ENCODE peak calls at places on chromosome 10, in eight cellular contexts. One of them, this sample, is unnamed.

GRCh38 chr10:61166489-61166888 is 222.5 kb upstream of the RHOBTB1 start:
- DNase-seq in ovary: no peak
- DNase-seq in astrocyte of the spinal cord: no peak
- DNase-seq in neural progenitor cell: no peak
- DNase-seq in astrocyte: no peak
- DNase-seq in bronchial epithelial cell: no peak
- DNase-seq in upper lobe of left lung: no peak
- DNase-seq in kidney epithelial cell: no peak
- DNase-seq in this sample: no peak

GRCh38 chr10:35875281-35875680 is 233.2 kb upstream of the FZD8 start:
- DNase-seq in ovary: no peak
- DNase-seq in astrocyte of the spinal cord: peak; percentile 56
- DNase-seq in neural progenitor cell: peak; percentile 20
- DNase-seq in astrocyte: peak; percentile 43
- DNase-seq in bronchial epithelial cell: no peak
- DNase-seq in upper lobe of left lung: no peak
- DNase-seq in kidney epithelial cell: peak; percentile 18
- DNase-seq in this sample: no peak

GRCh38 chr10:72061491-72061890 is 26.9 kb downstream of the SPOCK2 start:
- DNase-seq in ovary: no peak
- DNase-seq in astrocyte of the spinal cord: no peak
- DNase-seq in neural progenitor cell: peak; percentile 59
- DNase-seq in astrocyte: no peak
- DNase-seq in bronchial epithelial cell: no peak
- DNase-seq in upper lobe of left lung: no peak
- DNase-seq in kidney epithelial cell: no peak
- DNase-seq in this sample: no peak

GRCh38 chr10:103542764-103543616 is 49.5 kb downstream of the NEURL1 start:
- DNase-seq in ovary: peak; percentile 55
- DNase-seq in astrocyte of the spinal cord: peak; percentile 27
- DNase-seq in neural progenitor cell: peak; percentile 77
- DNase-seq in astrocyte: peak; percentile 21
- DNase-seq in bronchial epithelial cell: peak; percentile 32
- DNase-seq in upper lobe of left lung: no peak
- DNase-seq in kidney epithelial cell: no peak
- DNase-seq in this sample: no peak

GRCh38 chr10:72175166-72175565 is 40.6 kb upstream of the ANAPC16 start:
- DNase-seq in ovary: no peak
- DNase-seq in astrocyte of the spinal cord: peak; percentile 55
- DNase-seq in neural progenitor cell: no peak
- DNase-seq in astrocyte: peak; percentile 52
- DNase-seq in bronchial epithelial cell: peak; percentile 50
- DNase-seq in upper lobe of left lung: no peak
- DNase-seq in kidney epithelial cell: no peak
- DNase-seq in this sample: no peak

GRCh38 chr10:110893559-110894179 is 21.9 kb downstream of the PDCD4 start:
- DNase-seq in ovary: no peak
- DNase-seq in astrocyte of the spinal cord: peak; percentile 60
- DNase-seq in neural progenitor cell: peak; percentile 48
- DNase-seq in astrocyte: peak; percentile 31
- DNase-seq in bronchial epithelial cell: peak; percentile 64
- DNase-seq in upper lobe of left lung: no peak
- DNase-seq in kidney epithelial cell: no peak
- DNase-seq in this sample: no peak

GRCh38 chr10:87503892-87504291 is 801 bp upstream of the MINPP1 start:
- DNase-seq in ovary: no peak
- DNase-seq in astrocyte of the spinal cord: no peak
- DNase-seq in neural progenitor cell: peak; percentile 2
- DNase-seq in astrocyte: peak; percentile 58
- DNase-seq in bronchial epithelial cell: peak; percentile 45
- DNase-seq in upper lobe of left lung: no peak
- DNase-seq in kidney epithelial cell: no peak
- DNase-seq in this sample: no peak

GRCh38 chr10:43110318-43111071 is 27.8 kb upstream of the CSGALNACT2 start:
- DNase-seq in ovary: peak; percentile 83
- DNase-seq in astrocyte of the spinal cord: no peak
- DNase-seq in neural progenitor cell: no peak
- DNase-seq in astrocyte: peak; percentile 33
- DNase-seq in bronchial epithelial cell: peak; percentile 51
- DNase-seq in upper lobe of left lung: no peak
- DNase-seq in kidney epithelial cell: no peak
- DNase-seq in this sample: no peak

GRCh38 chr10:33199731-33200130 is 134.7 kb downstream of the NRP1 start:
- DNase-seq in ovary: no peak
- DNase-seq in astrocyte of the spinal cord: no peak
- DNase-seq in neural progenitor cell: no peak
- DNase-seq in astrocyte: no peak
- DNase-seq in bronchial epithelial cell: no peak
- DNase-seq in upper lobe of left lung: no peak
- DNase-seq in kidney epithelial cell: no peak
- DNase-seq in this sample: no peak

GRCh38 chr10:68346774-68347173 is 14.0 kb upstream of the PBLD start:
- DNase-seq in ovary: no peak
- DNase-seq in astrocyte of the spinal cord: no peak
- DNase-seq in neural progenitor cell: no peak
- DNase-seq in astrocyte: no peak
- DNase-seq in bronchial epithelial cell: no peak
- DNase-seq in upper lobe of left lung: no peak
- DNase-seq in kidney epithelial cell: no peak
- DNase-seq in this sample: no peak

GRCh38 chr10:29130190-29130673 is 158.6 kb upstream of the LYZL1 start:
- DNase-seq in ovary: no peak
- DNase-seq in astrocyte of the spinal cord: peak; percentile 35
- DNase-seq in neural progenitor cell: peak; percentile 15
- DNase-seq in astrocyte: no peak
- DNase-seq in bronchial epithelial cell: peak; percentile 59
- DNase-seq in upper lobe of left lung: no peak
- DNase-seq in kidney epithelial cell: no peak
- DNase-seq in this sample: no peak

GRCh38 chr10:12699258-12699700 is 302.2 kb downstream of the CCDC3 start:
- DNase-seq in ovary: no peak
- DNase-seq in astrocyte of the spinal cord: peak; percentile 66
- DNase-seq in neural progenitor cell: no peak
- DNase-seq in astrocyte: peak; percentile 90
- DNase-seq in bronchial epithelial cell: peak; percentile 65
- DNase-seq in upper lobe of left lung: peak; percentile 47
- DNase-seq in kidney epithelial cell: peak; percentile 75
- DNase-seq in this sample: no peak

GRCh38 chr10:84424731-84425165 is 96.4 kb downstream of the CCSER2 start:
- DNase-seq in ovary: peak; percentile 83
- DNase-seq in astrocyte of the spinal cord: peak; percentile 97
- DNase-seq in neural progenitor cell: peak; percentile 34
- DNase-seq in astrocyte: peak; percentile 98
- DNase-seq in bronchial epithelial cell: peak; percentile 94
- DNase-seq in upper lobe of left lung: peak; percentile 92
- DNase-seq in kidney epithelial cell: peak; percentile 91
- DNase-seq in this sample: peak; percentile 92

GRCh38 chr10:78301891-78302738 is 268.5 kb downstream of the RPS24 start:
- DNase-seq in ovary: no peak
- DNase-seq in astrocyte of the spinal cord: no peak
- DNase-seq in neural progenitor cell: no peak
- DNase-seq in astrocyte: no peak
- DNase-seq in bronchial epithelial cell: peak; percentile 7
- DNase-seq in upper lobe of left lung: no peak
- DNase-seq in kidney epithelial cell: no peak
- DNase-seq in this sample: no peak
- H3K4me3 ChIP-seq in ovary: no peak overlapping the region
- H3K4me3 ChIP-seq in astrocyte of the spinal cord: peak overlapping the region; percentile 51
- H3K4me3 ChIP-seq in neural progenitor cell: peak overlapping the region; percentile 40
- H3K4me3 ChIP-seq in astrocyte: peak overlapping the region; percentile 68
- H3K4me3 ChIP-seq in bronchial epithelial cell: peak overlapping the region; percentile 65
- H3K4me3 ChIP-seq in upper lobe of left lung: peak overlapping the region; percentile 70
- H3K4me3 ChIP-seq in kidney epithelial cell: no peak overlapping the region
- H3K4me3 ChIP-seq in this sample: peak overlapping the region; percentile 64

DNA sequence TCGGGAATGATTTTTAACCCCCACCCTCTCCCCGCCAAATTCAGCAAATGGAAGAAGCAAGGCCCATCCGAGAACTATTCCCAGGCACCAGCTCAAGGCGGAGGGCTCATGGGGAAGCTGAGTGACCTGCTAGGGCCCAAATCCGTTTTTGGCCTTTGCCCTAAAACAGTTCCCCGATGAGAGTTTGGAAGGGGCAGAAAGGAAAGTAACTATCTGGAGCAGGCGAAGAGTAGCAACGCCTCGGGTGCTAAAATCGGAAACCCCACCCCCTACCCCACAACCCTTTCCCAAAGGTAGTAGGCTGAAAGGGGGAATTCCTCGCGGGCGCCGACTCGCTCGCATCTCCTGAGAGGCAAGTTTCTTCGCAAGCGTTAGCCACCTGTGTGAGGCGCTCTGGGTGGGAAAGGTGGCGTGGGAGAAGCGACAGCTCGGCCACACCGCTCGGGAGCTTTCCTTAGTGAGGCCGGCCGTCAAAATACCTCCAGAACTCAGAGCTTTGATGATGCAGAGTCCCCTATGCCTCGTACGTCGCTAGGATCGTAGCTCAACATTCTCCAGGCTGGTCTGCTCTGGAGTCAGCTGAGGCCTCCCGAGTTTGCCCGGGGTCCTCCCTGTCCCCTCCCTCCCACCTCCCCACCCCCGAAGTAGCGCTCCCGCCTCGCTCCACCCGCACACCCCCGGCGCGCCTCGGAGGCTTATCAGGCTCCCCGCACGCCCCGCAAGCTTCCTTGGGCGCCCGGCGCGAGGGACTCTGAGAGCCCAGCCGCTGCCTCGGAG is 638 bp upstream of the PRKG1 start:
- DNase-seq in ovary: peak; percentile 48
- DNase-seq in astrocyte of the spinal cord: no peak
- DNase-seq in neural progenitor cell: no peak
- DNase-seq in astrocyte: peak; percentile 5
- DNase-seq in bronchial epithelial cell: no peak
- DNase-seq in upper lobe of left lung: peak; percentile 37
- DNase-seq in kidney epithelial cell: no peak
- DNase-seq in this sample: peak; percentile 43
- H3K4me3 ChIP-seq in ovary: peak overlapping the region; percentile 84
- H3K4me3 ChIP-seq in astrocyte of the spinal cord: peak overlapping the region; percentile 65
- H3K4me3 ChIP-seq in neural progenitor cell: peak overlapping the region; percentile 73
- H3K4me3 ChIP-seq in astrocyte: peak overlapping the region; percentile 84
- H3K4me3 ChIP-seq in bronchial epithelial cell: peak overlapping the region; percentile 40
- H3K4me3 ChIP-seq in upper lobe of left lung: peak overlapping the region; percentile 74
- H3K4me3 ChIP-seq in kidney epithelial cell: peak overlapping the region; percentile 46
- H3K4me3 ChIP-seq in this sample: peak overlapping the region; percentile 77

DNA sequence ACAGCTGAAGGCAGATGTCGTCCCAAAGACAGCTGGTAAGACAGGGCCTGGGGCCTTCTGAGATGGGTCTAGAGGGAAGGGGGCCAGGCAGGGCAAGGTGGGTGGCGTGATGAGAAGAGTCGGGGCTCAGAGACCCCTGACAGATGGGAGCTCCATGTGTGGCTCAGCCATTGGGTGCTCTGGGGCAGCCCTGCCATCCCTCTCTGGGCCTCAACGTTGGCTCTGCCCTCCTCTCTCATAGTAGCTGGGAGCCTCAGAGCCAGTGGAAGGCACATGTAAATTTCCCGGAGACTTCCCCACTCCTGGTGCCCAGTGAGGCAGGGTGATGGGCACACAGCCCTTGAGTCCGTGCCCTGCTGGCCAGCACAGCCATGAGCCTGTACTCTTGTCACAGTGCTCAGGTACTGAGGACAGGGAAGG is 1.8 kb downstream of the PPIF start:
- DNase-seq in ovary: no peak
- DNase-seq in astrocyte of the spinal cord: no peak
- DNase-seq in neural progenitor cell: no peak
- DNase-seq in astrocyte: no peak
- DNase-seq in bronchial epithelial cell: no peak
- DNase-seq in upper lobe of left lung: no peak
- DNase-seq in kidney epithelial cell: no peak
- DNase-seq in this sample: no peak
- H3K4me3 ChIP-seq in ovary: no peak overlapping the region
- H3K4me3 ChIP-seq in astrocyte of the spinal cord: no peak overlapping the region
- H3K4me3 ChIP-seq in neural progenitor cell: no peak overlapping the region
- H3K4me3 ChIP-seq in astrocyte: peak overlapping the region; percentile 78
- H3K4me3 ChIP-seq in bronchial epithelial cell: no peak overlapping the region
- H3K4me3 ChIP-seq in upper lobe of left lung: peak overlapping the region; percentile 61
- H3K4me3 ChIP-seq in kidney epithelial cell: no peak overlapping the region
- H3K4me3 ChIP-seq in this sample: no peak overlapping the region

GRCh38 chr10:133326745-133327650 is 9.7 kb downstream of the CALY start:
- DNase-seq in ovary: no peak
- DNase-seq in astrocyte of the spinal cord: peak; percentile 19
- DNase-seq in neural progenitor cell: no peak
- DNase-seq in astrocyte: peak; percentile 42
- DNase-seq in bronchial epithelial cell: no peak
- DNase-seq in upper lobe of left lung: no peak
- DNase-seq in kidney epithelial cell: no peak
- DNase-seq in this sample: no peak

GRCh38 chr10:133325392-133325760 is 11.3 kb downstream of the CALY start:
- DNase-seq in ovary: no peak
- DNase-seq in astrocyte of the spinal cord: no peak
- DNase-seq in neural progenitor cell: peak; percentile 53
- DNase-seq in astrocyte: no peak
- DNase-seq in bronchial epithelial cell: no peak
- DNase-seq in upper lobe of left lung: no peak
- DNase-seq in kidney epithelial cell: no peak
- DNase-seq in this sample: no peak

GRCh38 chr10:133325761-133326463 is 10.8 kb downstream of the CALY start:
- DNase-seq in ovary: no peak
- DNase-seq in astrocyte of the spinal cord: no peak
- DNase-seq in neural progenitor cell: peak; percentile 54
- DNase-seq in astrocyte: no peak
- DNase-seq in bronchial epithelial cell: no peak
- DNase-seq in upper lobe of left lung: no peak
- DNase-seq in kidney epithelial cell: no peak
- DNase-seq in this sample: peak; percentile 13

GRCh38 chr10:133324198-133324792 is 12.4 kb downstream of the CALY start:
- DNase-seq in ovary: peak; percentile 77
- DNase-seq in astrocyte of the spinal cord: peak; percentile 20
- DNase-seq in neural progenitor cell: peak; percentile 92
- DNase-seq in astrocyte: peak; percentile 31
- DNase-seq in bronchial epithelial cell: peak; percentile 28
- DNase-seq in upper lobe of left lung: peak; percentile 51
- DNase-seq in kidney epithelial cell: no peak
- DNase-seq in this sample: peak; percentile 51

GRCh38 chr10:133324857-133325260 is 11.8 kb downstream of the CALY start:
- DNase-seq in ovary: no peak
- DNase-seq in astrocyte of the spinal cord: no peak
- DNase-seq in neural progenitor cell: peak; percentile 34
- DNase-seq in astrocyte: no peak
- DNase-seq in bronchial epithelial cell: no peak
- DNase-seq in upper lobe of left lung: no peak
- DNase-seq in kidney epithelial cell: no peak
- DNase-seq in this sample: peak; percentile 18
- H3K4me3 ChIP-seq in ovary: no peak overlapping the region
- H3K4me3 ChIP-seq in astrocyte of the spinal cord: no peak overlapping the region
- H3K4me3 ChIP-seq in neural progenitor cell: peak overlapping the region; percentile 58
- H3K4me3 ChIP-seq in astrocyte: no peak overlapping the region
- H3K4me3 ChIP-seq in bronchial epithelial cell: no peak overlapping the region
- H3K4me3 ChIP-seq in upper lobe of left lung: peak overlapping the region; percentile 42
- H3K4me3 ChIP-seq in kidney epithelial cell: no peak overlapping the region
- H3K4me3 ChIP-seq in this sample: peak overlapping the region; percentile 31

DNA sequence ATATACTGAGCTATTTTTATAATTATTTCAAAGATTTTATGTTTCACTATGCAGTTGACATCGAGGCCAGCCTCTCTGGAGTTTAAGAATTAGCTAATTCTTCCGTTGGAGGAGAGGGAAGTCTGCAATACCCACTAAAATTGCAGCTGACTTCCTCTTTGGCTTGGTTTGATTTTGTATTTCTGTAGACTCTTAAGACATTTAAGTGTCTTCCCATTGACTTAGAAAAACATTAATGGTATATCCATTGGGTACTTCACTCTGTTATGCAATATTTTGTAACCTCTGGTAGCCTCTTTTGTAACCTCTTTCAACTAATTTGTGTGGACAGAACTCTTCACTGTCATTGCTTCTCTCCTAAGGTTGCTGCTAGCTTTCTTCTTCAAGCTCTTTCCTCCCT is 1.5 kb upstream of the ANKRD22 start:
- DNase-seq in ovary: no peak
- DNase-seq in astrocyte of the spinal cord: no peak
- DNase-seq in neural progenitor cell: no peak
- DNase-seq in astrocyte: no peak
- DNase-seq in bronchial epithelial cell: no peak
- DNase-seq in upper lobe of left lung: no peak
- DNase-seq in kidney epithelial cell: no peak
- DNase-seq in this sample: no peak
- H3K4me3 ChIP-seq in ovary: no peak overlapping the region
- H3K4me3 ChIP-seq in astrocyte of the spinal cord: no peak overlapping the region
- H3K4me3 ChIP-seq in neural progenitor cell: no peak overlapping the region
- H3K4me3 ChIP-seq in astrocyte: no peak overlapping the region
- H3K4me3 ChIP-seq in bronchial epithelial cell: no peak overlapping the region
- H3K4me3 ChIP-seq in upper lobe of left lung: no peak overlapping the region
- H3K4me3 ChIP-seq in kidney epithelial cell: no peak overlapping the region
- H3K4me3 ChIP-seq in this sample: no peak overlapping the region

This sample was measured in heart left ventricle.